ENCODE peak calls at places on chromosomes 16 and 17, in ten cellular contexts. O is CD8-positive, alpha-beta T cell; Q is right cardiac atrium; V is cardiac muscle cell; L is fibroblast of lung; I is MM.1S; B is esophagus squamous epithelium; U is prostate gland; T is transverse colon; S is right lobe of liver. W is an unnamed sample.

GRCh38 chr16:875182-876040 is 74.9 kb upstream of the GNG13 start:
- DNase-seq in O (no peak), Q (peak; percentile 56), V (no peak), L (no peak), I (no peak), B (no peak), U (no peak), T (no peak), S (peak; percentile 16), W (no peak)

GRCh38 chr17:78219396-78220150 is 5.5 kb downstream of the BIRC5 start:
- DNase-seq in O (no peak), Q (no peak), V (peak; percentile 61), L (no peak), I (no peak), B (no peak), U (no peak), T (no peak), S (no peak), W (no peak)

GRCh38 chr17:73401911-73402310 is 90.1 kb upstream of the CDC42EP4 start:
- DNase-seq in O (no peak), Q (no peak), V (peak; percentile 19), L (peak; percentile 29), I (peak; percentile 46), B (no peak), U (no peak), T (no peak), S (peak; percentile 34), W (no peak)

GRCh38 chr16:8962393-8963009 is 1.2 kb downstream of the USP7 start:
- DNase-seq in O (peak; percentile 57), Q (peak; percentile 64), V (peak; percentile 42), L (no peak), I (peak; percentile 95), B (peak; percentile 14), U (no peak), T (peak; percentile 71), S (peak; percentile 53), W (peak; percentile 62)

GRCh38 chr17:27665549-27665948 is 34.6 kb downstream of the LGALS9 start:
- DNase-seq in O (no peak), Q (no peak), V (no peak), L (no peak), I (no peak), B (no peak), U (no peak), T (no peak), S (no peak), W (no peak)

GRCh38 chr17:30450125-30451027 is 26.8 kb upstream of the GOSR1 start:
- DNase-seq in O (no peak), Q (no peak), V (no peak), L (no peak), I (no peak), B (no peak), U (no peak), T (no peak), S (peak; percentile 28), W (no peak)

GRCh38 chr16:73214825-73215481 is 167.0 kb upstream of the ZFHX3 start:
- DNase-seq in O (no peak), Q (no peak), V (no peak), L (peak; percentile 98), I (no peak), B (no peak), U (no peak), T (no peak), S (no peak), W (no peak)

GRCh38 chr16:3164121-3164991 is 23.6 kb upstream of the OR1F1 start:
- DNase-seq in O (no peak), Q (peak; percentile 52), V (no peak), L (no peak), I (no peak), B (no peak), U (no peak), T (no peak), S (no peak), W (no peak)

GRCh38 chr16:57630402-57630787 is 2.0 kb downstream of the ADGRG1 start:
- DNase-seq in O (no peak), Q (no peak), V (no peak), L (no peak), I (no peak), B (no peak), U (no peak), T (no peak), S (no peak), W (no peak)

GRCh38 chr16:57628008-57628781 is at the start of gene ADGRG1:
- DNase-seq in O (peak; percentile 31), Q (peak; percentile 93), V (peak; percentile 34), L (peak; percentile 96), I (no peak), B (peak; percentile 22), U (peak; percentile 70), T (no peak), S (peak; percentile 76), W (no peak)

GRCh38 chr16:57630931-57631845 is 2.8 kb downstream of the ADGRG1 start:
- DNase-seq in O (no peak), Q (no peak), V (no peak), L (no peak), I (no peak), B (no peak), U (no peak), T (no peak), S (no peak), W (no peak)

GRCh38 chr16:57628782-57629181 is 352 bp downstream of the ADGRG1 start:
- DNase-seq in O (no peak), Q (no peak), V (no peak), L (no peak), I (no peak), B (no peak), U (no peak), T (no peak), S (no peak), W (no peak)

GRCh38 chr16:57629516-57630401 is 1.3 kb downstream of the ADGRG1 start:
- DNase-seq in O (no peak), Q (no peak), V (no peak), L (no peak), I (no peak), B (no peak), U (no peak), T (no peak), S (no peak), W (no peak)
- H3K4me1 ChIP-seq in O (peaks cover 10% of the 10 kb centered on the region), Q (peaks cover 2% of the 10 kb centered on the region), V (peaks cover 5% of the 10 kb centered on the region), L (peaks cover 28% of the 10 kb centered on the region), I (no peaks in the 10 kb centered on the region), B (peaks cover 27% of the 10 kb centered on the region), U (peaks cover 13% of the 10 kb centered on the region), T (peaks cover 12% of the 10 kb centered on the region), S (no peaks in the 10 kb centered on the region), W (no peaks in the 10 kb centered on the region)

GRCh38 chr17:35744830-35745229 is 8.2 kb downstream of the GAS2L2 start:
- DNase-seq in O (no peak), Q (no peak), V (no peak), L (no peak), I (no peak), B (no peak), U (no peak), T (no peak), S (no peak), W (no peak)
- H3K4me1 ChIP-seq in O (peaks cover 14% of the 10 kb centered on the region), Q (no peaks in the 10 kb centered on the region), V (no peaks in the 10 kb centered on the region), L (no peaks in the 10 kb centered on the region), I (no peaks in the 10 kb centered on the region), B (peaks cover 20% of the 10 kb centered on the region), U (no peaks in the 10 kb centered on the region), T (peaks cover 7% of the 10 kb centered on the region), S (no peaks in the 10 kb centered on the region), W (peaks cover 2% of the 10 kb centered on the region)

DNA sequence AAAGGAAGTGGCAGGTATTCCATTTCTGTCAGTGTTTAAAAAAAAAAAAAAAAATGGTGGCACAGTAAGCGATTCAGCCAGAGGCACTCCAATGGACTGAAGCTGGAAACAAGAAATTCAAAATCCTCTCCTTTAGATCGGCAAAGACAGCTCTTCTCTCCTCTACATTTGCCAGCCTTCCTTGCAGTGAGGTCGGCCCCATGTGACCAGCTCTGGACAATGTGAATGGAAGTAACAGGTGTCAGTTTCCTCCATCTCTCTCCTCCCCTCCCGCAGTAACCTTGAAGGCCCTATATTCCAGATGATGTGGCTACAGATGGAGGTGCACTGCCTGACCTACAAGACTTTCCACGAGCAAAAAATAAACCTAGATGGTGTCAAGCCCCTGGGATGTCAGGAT is 15.0 kb downstream of the CUEDC1 start:
- DNase-seq in O (no peak), Q (no peak), V (peak; percentile 40), L (no peak), I (peak; percentile 58), B (no peak), U (no peak), T (no peak), S (no peak), W (no peak)
- H3K4me1 ChIP-seq in O (peaks cover 6% of the 10 kb centered on the region), Q (peaks cover 33% of the 10 kb centered on the region), V (peaks cover 17% of the 10 kb centered on the region), L (peaks cover 35% of the 10 kb centered on the region), I (peaks cover 29% of the 10 kb centered on the region), B (peaks cover 77% of the 10 kb centered on the region), U (peaks cover 34% of the 10 kb centered on the region), T (peaks cover 75% of the 10 kb centered on the region), S (peaks cover 5% of the 10 kb centered on the region), W (peaks cover 18% of the 10 kb centered on the region)

GRCh38 chr16:75114946-75115825 is 1.4 kb downstream of the LDHD start:
- DNase-seq in O (no peak), Q (peak; percentile 54), V (no peak), L (no peak), I (no peak), B (no peak), U (no peak), T (no peak), S (no peak), W (no peak)

GRCh38 chr16:75112281-75113045 is 4.1 kb downstream of the LDHD start:
- DNase-seq in O (no peak), Q (peak; percentile 60), V (no peak), L (no peak), I (no peak), B (no peak), U (no peak), T (no peak), S (no peak), W (no peak)

GRCh38 chr16:75113541-75114121 is 2.9 kb downstream of the LDHD start:
- DNase-seq in O (no peak), Q (no peak), V (no peak), L (no peak), I (no peak), B (no peak), U (no peak), T (no peak), S (no peak), W (no peak)

GRCh38 chr16:75113046-75113491 is 3.5 kb downstream of the LDHD start:
- DNase-seq in O (no peak), Q (no peak), V (no peak), L (no peak), I (no peak), B (no peak), U (no peak), T (no peak), S (no peak), W (peak; percentile 40)

DNA sequence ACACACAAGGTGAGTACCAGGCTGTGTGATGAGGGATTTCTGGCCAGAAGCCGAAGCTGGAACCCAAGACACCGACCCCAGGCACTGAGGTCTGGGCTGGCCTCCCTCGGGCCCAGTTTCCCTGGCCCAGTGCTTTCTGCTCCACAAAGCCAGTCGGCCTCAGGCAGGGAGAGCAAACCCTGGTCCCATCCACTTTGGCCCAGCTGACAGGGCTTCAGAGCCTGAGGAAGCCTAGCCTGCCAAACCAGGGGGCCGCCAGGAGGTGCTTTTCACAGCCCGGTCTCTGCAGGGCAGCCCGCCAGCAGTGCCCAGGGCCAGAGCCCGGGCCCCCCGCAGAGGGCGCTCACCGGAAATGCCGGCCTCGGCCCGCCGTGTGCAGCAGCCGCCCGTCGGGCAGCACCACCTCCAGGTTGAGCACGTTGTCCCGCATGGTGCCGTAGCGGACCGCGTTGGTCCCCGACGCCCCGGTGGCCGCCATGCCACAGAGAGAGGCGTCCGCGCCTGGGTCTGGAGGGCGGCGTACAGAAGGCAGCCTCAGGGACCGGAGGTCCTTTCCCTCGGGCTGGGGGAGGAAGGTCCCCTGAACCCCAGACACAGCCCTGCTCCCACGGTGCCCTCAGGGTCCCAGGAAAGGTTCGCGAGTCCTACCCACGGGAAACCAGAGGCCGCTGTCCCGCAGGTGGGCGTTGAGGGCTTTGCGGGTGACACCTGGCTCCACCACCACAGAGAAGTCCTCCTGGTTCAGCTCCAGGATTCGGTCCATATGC is 2.2 kb downstream of the LDHD start:
- DNase-seq in O (no peak), Q (peak; percentile 48), V (no peak), L (no peak), I (no peak), B (no peak), U (no peak), T (no peak), S (no peak), W (no peak)
- H3K4me1 ChIP-seq in O (peaks cover 16% of the 10 kb centered on the region), Q (peaks cover under 1% of the 10 kb centered on the region), V (peaks cover 18% of the 10 kb centered on the region), L (peaks cover 22% of the 10 kb centered on the region), I (no peaks in the 10 kb centered on the region), B (peaks cover 36% of the 10 kb centered on the region), U (no peaks in the 10 kb centered on the region), T (peaks cover 29% of the 10 kb centered on the region), S (peaks cover 25% of the 10 kb centered on the region), W (peaks cover 30% of the 10 kb centered on the region)